ENCODE peak calls at places on chromosomes 6 and 20, in eight cellular contexts. One of them, this sample, is unnamed.

GRCh38 chr6:137271245-137272183 is 52.3 kb upstream of the IFNGR1 start:
- DNase-seq in posterior vena cava: no peak
- DNase-seq in T47D: peak; percentile 5
- DNase-seq in NCI-H146: peak; percentile 38
- DNase-seq in H7: peak; percentile 17
- DNase-seq in T-helper 2 cell: peak; percentile 40
- DNase-seq in aorta: no peak
- DNase-seq in stimulated activated CD4-positive, alpha-beta T cell treated with anti-CD3 and anti-CD28 coated beads, Interleukin-12 subunit alpha, Interleukin-12 subunit beta, amount 100 ng/mL, for 48 hours: no peak
- DNase-seq in this sample: no peak

GRCh38 chr20:5316188-5317158 is at the start of gene PROKR2:
- DNase-seq in posterior vena cava: no peak
- DNase-seq in T47D: no peak
- DNase-seq in NCI-H146: peak; percentile 35
- DNase-seq in H7: peak; percentile 89
- DNase-seq in T-helper 2 cell: no peak
- DNase-seq in aorta: no peak
- DNase-seq in stimulated activated CD4-positive, alpha-beta T cell treated with anti-CD3 and anti-CD28 coated beads, Interleukin-12 subunit alpha, Interleukin-12 subunit beta, amount 100 ng/mL, for 48 hours: no peak
- DNase-seq in this sample: no peak

GRCh38 chr20:13139459-13140150 is 81.5 kb upstream of the ISM1 start:
- DNase-seq in posterior vena cava: no peak
- DNase-seq in T47D: no peak
- DNase-seq in NCI-H146: no peak
- DNase-seq in H7: no peak
- DNase-seq in T-helper 2 cell: no peak
- DNase-seq in aorta: no peak
- DNase-seq in stimulated activated CD4-positive, alpha-beta T cell treated with anti-CD3 and anti-CD28 coated beads, Interleukin-12 subunit alpha, Interleukin-12 subunit beta, amount 100 ng/mL, for 48 hours: no peak
- DNase-seq in this sample: no peak

GRCh38 chr20:46552460-46553420 is 2.3 kb upstream of the OCSTAMP start:
- DNase-seq in posterior vena cava: no peak
- DNase-seq in T47D: no peak
- DNase-seq in NCI-H146: no peak
- DNase-seq in H7: no peak
- DNase-seq in T-helper 2 cell: peak; percentile 80
- DNase-seq in aorta: no peak
- DNase-seq in stimulated activated CD4-positive, alpha-beta T cell treated with anti-CD3 and anti-CD28 coated beads, Interleukin-12 subunit alpha, Interleukin-12 subunit beta, amount 100 ng/mL, for 48 hours: peak; percentile 34
- DNase-seq in this sample: no peak

GRCh38 chr20:61531553-61532345 is 279.7 kb downstream of the CDH4 start:
- DNase-seq in posterior vena cava: no peak
- DNase-seq in T47D: no peak
- DNase-seq in NCI-H146: no peak
- DNase-seq in H7: no peak
- DNase-seq in T-helper 2 cell: no peak
- DNase-seq in aorta: no peak
- DNase-seq in stimulated activated CD4-positive, alpha-beta T cell treated with anti-CD3 and anti-CD28 coated beads, Interleukin-12 subunit alpha, Interleukin-12 subunit beta, amount 100 ng/mL, for 48 hours: no peak
- DNase-seq in this sample: no peak

GRCh38 chr6:85405175-85405852 is 44.6 kb upstream of the NT5E start:
- DNase-seq in posterior vena cava: no peak
- DNase-seq in T47D: no peak
- DNase-seq in NCI-H146: no peak
- DNase-seq in H7: no peak
- DNase-seq in T-helper 2 cell: peak; percentile 49
- DNase-seq in aorta: no peak
- DNase-seq in stimulated activated CD4-positive, alpha-beta T cell treated with anti-CD3 and anti-CD28 coated beads, Interleukin-12 subunit alpha, Interleukin-12 subunit beta, amount 100 ng/mL, for 48 hours: no peak
- DNase-seq in this sample: no peak

GRCh38 chr20:6663751-6664388 is 103.6 kb upstream of the BMP2 start:
- DNase-seq in posterior vena cava: no peak
- DNase-seq in T47D: no peak
- DNase-seq in NCI-H146: no peak
- DNase-seq in H7: no peak
- DNase-seq in T-helper 2 cell: no peak
- DNase-seq in aorta: no peak
- DNase-seq in stimulated activated CD4-positive, alpha-beta T cell treated with anti-CD3 and anti-CD28 coated beads, Interleukin-12 subunit alpha, Interleukin-12 subunit beta, amount 100 ng/mL, for 48 hours: no peak
- DNase-seq in this sample: no peak

GRCh38 chr6:4280721-4281120 is 145.3 kb upstream of the ECI2 start:
- DNase-seq in posterior vena cava: no peak
- DNase-seq in T47D: no peak
- DNase-seq in NCI-H146: no peak
- DNase-seq in H7: no peak
- DNase-seq in T-helper 2 cell: no peak
- DNase-seq in aorta: no peak
- DNase-seq in stimulated activated CD4-positive, alpha-beta T cell treated with anti-CD3 and anti-CD28 coated beads, Interleukin-12 subunit alpha, Interleukin-12 subunit beta, amount 100 ng/mL, for 48 hours: no peak
- DNase-seq in this sample: no peak

GRCh38 chr6:155561262-155561970 is 105.8 kb upstream of the NOX3 start:
- DNase-seq in posterior vena cava: no peak
- DNase-seq in T47D: no peak
- DNase-seq in NCI-H146: no peak
- DNase-seq in H7: no peak
- DNase-seq in T-helper 2 cell: no peak
- DNase-seq in aorta: no peak
- DNase-seq in stimulated activated CD4-positive, alpha-beta T cell treated with anti-CD3 and anti-CD28 coated beads, Interleukin-12 subunit alpha, Interleukin-12 subunit beta, amount 100 ng/mL, for 48 hours: no peak
- DNase-seq in this sample: no peak

GRCh38 chr6:43913388-43914271 is 143.6 kb downstream of the VEGFA start:
- DNase-seq in posterior vena cava: no peak
- DNase-seq in T47D: no peak
- DNase-seq in NCI-H146: no peak
- DNase-seq in H7: no peak
- DNase-seq in T-helper 2 cell: no peak
- DNase-seq in aorta: no peak
- DNase-seq in stimulated activated CD4-positive, alpha-beta T cell treated with anti-CD3 and anti-CD28 coated beads, Interleukin-12 subunit alpha, Interleukin-12 subunit beta, amount 100 ng/mL, for 48 hours: no peak
- DNase-seq in this sample: no peak

GRCh38 chr6:91653954-91654843 is 1067.3 kb upstream of the MAP3K7 start:
- DNase-seq in posterior vena cava: no peak
- DNase-seq in T47D: no peak
- DNase-seq in NCI-H146: peak; percentile 91
- DNase-seq in H7: peak; percentile 2
- DNase-seq in T-helper 2 cell: no peak
- DNase-seq in aorta: no peak
- DNase-seq in stimulated activated CD4-positive, alpha-beta T cell treated with anti-CD3 and anti-CD28 coated beads, Interleukin-12 subunit alpha, Interleukin-12 subunit beta, amount 100 ng/mL, for 48 hours: no peak
- DNase-seq in this sample: no peak

GRCh38 chr6:73476722-73477121 is 15.2 kb downstream of the MTO1 start:
- DNase-seq in posterior vena cava: no peak
- DNase-seq in T47D: no peak
- DNase-seq in NCI-H146: no peak
- DNase-seq in H7: no peak
- DNase-seq in T-helper 2 cell: peak; percentile 67
- DNase-seq in aorta: no peak
- DNase-seq in stimulated activated CD4-positive, alpha-beta T cell treated with anti-CD3 and anti-CD28 coated beads, Interleukin-12 subunit alpha, Interleukin-12 subunit beta, amount 100 ng/mL, for 48 hours: no peak
- DNase-seq in this sample: no peak

GRCh38 chr6:96735332-96735731 is 101.9 kb downstream of the GPR63 start:
- DNase-seq in posterior vena cava: no peak
- DNase-seq in T47D: no peak
- DNase-seq in NCI-H146: peak; percentile 33
- DNase-seq in H7: no peak
- DNase-seq in T-helper 2 cell: no peak
- DNase-seq in aorta: no peak
- DNase-seq in stimulated activated CD4-positive, alpha-beta T cell treated with anti-CD3 and anti-CD28 coated beads, Interleukin-12 subunit alpha, Interleukin-12 subunit beta, amount 100 ng/mL, for 48 hours: no peak
- DNase-seq in this sample: no peak

GRCh38 chr6:12012231-12012565 is at the start of gene HIVEP1:
- DNase-seq in posterior vena cava: peak; percentile 83
- DNase-seq in T47D: no peak
- DNase-seq in NCI-H146: no peak
- DNase-seq in H7: peak; percentile 73
- DNase-seq in T-helper 2 cell: no peak
- DNase-seq in aorta: no peak
- DNase-seq in stimulated activated CD4-positive, alpha-beta T cell treated with anti-CD3 and anti-CD28 coated beads, Interleukin-12 subunit alpha, Interleukin-12 subunit beta, amount 100 ng/mL, for 48 hours: no peak
- DNase-seq in this sample: no peak

GRCh38 chr20:61490721-61491120 is 238.7 kb downstream of the CDH4 start:
- DNase-seq in posterior vena cava: no peak
- DNase-seq in T47D: no peak
- DNase-seq in NCI-H146: no peak
- DNase-seq in H7: no peak
- DNase-seq in T-helper 2 cell: no peak
- DNase-seq in aorta: no peak
- DNase-seq in stimulated activated CD4-positive, alpha-beta T cell treated with anti-CD3 and anti-CD28 coated beads, Interleukin-12 subunit alpha, Interleukin-12 subunit beta, amount 100 ng/mL, for 48 hours: no peak
- DNase-seq in this sample: no peak